ENCODE peak calls at places on chromosomes 16 and 17, in six cellular contexts. F is mesendoderm, H is neuronal stem cell, K is H9, B is mesenchymal stem cell, T is IMR-90. N is an unnamed sample. For H3K79me1, the result is how much of the 10 kb centered on the place peaks cover.

GRCh38 chr17:73165616-73166404 is 1.0 kb downstream of the SSTR2 start:
- DNase-seq in F (no peak), H (peak), T (no peak), K (peak), B (peak), N (peak)

GRCh38 chr17:49101054-49101534 is 31.5 kb upstream of the B4GALNT2 start:
- DNase-seq in F (peak), H (no peak), K (no peak), B (peak), T (peak), N (peak)

GRCh38 chr17:40284085-40284713 is 3.5 kb upstream of the CDC6 start:
- DNase-seq in K (no peak), H (no peak), B (peak), T (peak), F (peak), N (peak)

GRCh38 chr17:56434610-56435009 is 158.9 kb upstream of the NOG start:
- DNase-seq in K (no peak), T (no peak), H (no peak), B (no peak), F (no peak), N (peak)

GRCh38 chr17:11077673-11078072 is 163.3 kb upstream of the SHISA6 start:
- DNase-seq in H (no peak), T (no peak), F (no peak), B (no peak), K (no peak), N (no peak)

GRCh38 chr16:89275837-89276720 is 58.6 kb downstream of the ZNF778 start:
- DNase-seq in T (no peak), K (no peak), F (no peak), B (no peak), H (no peak), N (no peak)

GRCh38 chr17:9488556-9488955 is 87.1 kb downstream of the STX8 start:
- DNase-seq in H (no peak), F (no peak), K (no peak), T (peak), B (no peak), N (no peak)

GRCh38 chr17:76274559-76274956 is 9.4 kb downstream of the UBALD2 start:
- DNase-seq in K (no peak), H (no peak), T (no peak), B (no peak), F (no peak), N (peak)

GRCh38 chr17:27848941-27849340 is 44.2 kb downstream of the LYRM9 start:
- DNase-seq in T (no peak), K (no peak), F (no peak), H (no peak), B (no peak), N (no peak)

GRCh38 chr17:58278661-58279015 is 2.1 kb downstream of the MPO start:
- DNase-seq in T (no peak), K (no peak), B (no peak), F (no peak), H (no peak), N (no peak)

GRCh38 chr17:71023631-71024030 is 854.3 kb downstream of the KCNJ2 start:
- DNase-seq in H (no peak), T (no peak), F (no peak), B (peak), K (no peak), N (no peak)

GRCh38 chr17:55086635-55087058 is 118.1 kb downstream of the STXBP4 start:
- DNase-seq in B (peak), H (no peak), K (no peak), T (peak), F (no peak), N (no peak)

GRCh38 chr17:74240637-74241036 is 27.3 kb downstream of the TTYH2 start:
- DNase-seq in T (no peak), H (no peak), K (no peak), F (no peak), B (no peak), N (no peak)

GRCh38 chr17:10614536-10615155 is 42.5 kb downstream of the MYH3 start:
- DNase-seq in F (peak), K (peak), B (peak), H (peak), T (peak), N (peak)

GRCh38 chr17:67582632-67583230 is 135.0 kb upstream of the NOL11 start:
- DNase-seq in F (no peak), T (peak), B (peak), H (no peak), K (no peak), N (no peak)

GRCh38 chr17:81514735-81515529 is 2.3 kb upstream of the ACTG1 start:
- DNase-seq in B (peak), H (peak), T (peak), K (peak), F (peak), N (peak)

GRCh38 chr17:61704935-61705449 is 114.0 kb upstream of the NACA2 start:
- DNase-seq in K (no peak), F (no peak), T (no peak), H (no peak), B (no peak), N (no peak)

GRCh38 chr16:48206594-48207242 is 37.4 kb upstream of the LONP2 start:
- DNase-seq in T (peak), F (peak), K (no peak), H (no peak), B (no peak), N (no peak)

GRCh38 chr16:1273816-1274215 is 17.9 kb downstream of the TPSD1 start:
- DNase-seq in F (no peak), H (no peak), T (no peak), K (no peak), B (no peak), N (no peak)

GRCh38 chr17:17139972-17140589 is 66.1 kb downstream of the PLD6 start:
- DNase-seq in B (no peak), T (no peak), K (peak), H (no peak), F (no peak), N (no peak)

GRCh38 chr17:21538615-21539014 is 153.7 kb upstream of the KCNJ18 start:
- DNase-seq in T (no peak), K (no peak), F (no peak), H (no peak), B (no peak), N (no peak)

GRCh38 chr16:56910654-56911539 is 21.0 kb upstream of the HERPUD1 start:
- DNase-seq in B (peak), H (no peak), T (peak), K (no peak), F (peak), N (peak)

GRCh38 chr16:72666267-72666666 is 381.7 kb downstream of the ZFHX3 start:
- DNase-seq in H (no peak), B (peak), T (peak), F (no peak), K (no peak), N (no peak)

GRCh38 chr17:181213-182163 is at the start of gene DOC2B:
- DNase-seq in B (peak), F (peak), H (peak), T (peak), K (peak), N (peak)

GRCh38 chr17:80826346-80826954 is 165.2 kb upstream of the CHMP6 start:
- DNase-seq in K (no peak), B (no peak), T (no peak), F (no peak), H (no peak), N (no peak)

GRCh38 chr16:81454044-81454443 is 9.4 kb downstream of the CMIP start:
- DNase-seq in T (no peak), K (no peak), F (no peak), B (no peak), H (no peak), N (no peak)
- H3K79me1 ChIP-seq in T (half or more), K (under half), F (half or more), B (half or more), H (under half), N (under half)

GRCh38 chr16:14285542-14286380 is 214.6 kb downstream of the MRTFB start:
- DNase-seq in H (peak), F (peak), B (peak), K (peak), T (peak), N (peak)

GRCh38 chr16:14284930-14285541 is 213.9 kb downstream of the MRTFB start:
- DNase-seq in H (no peak), B (peak), T (no peak), F (peak), K (peak), N (peak)

GRCh38 chr16:14286381-14287230 is 215.5 kb downstream of the MRTFB start:
- DNase-seq in B (no peak), H (no peak), T (no peak), K (peak), F (peak), N (peak)

GRCh38 chr16:14283786-14284185 is 212.7 kb downstream of the MRTFB start:
- DNase-seq in B (no peak), H (no peak), T (no peak), K (peak), F (no peak), N (no peak)

DNA sequence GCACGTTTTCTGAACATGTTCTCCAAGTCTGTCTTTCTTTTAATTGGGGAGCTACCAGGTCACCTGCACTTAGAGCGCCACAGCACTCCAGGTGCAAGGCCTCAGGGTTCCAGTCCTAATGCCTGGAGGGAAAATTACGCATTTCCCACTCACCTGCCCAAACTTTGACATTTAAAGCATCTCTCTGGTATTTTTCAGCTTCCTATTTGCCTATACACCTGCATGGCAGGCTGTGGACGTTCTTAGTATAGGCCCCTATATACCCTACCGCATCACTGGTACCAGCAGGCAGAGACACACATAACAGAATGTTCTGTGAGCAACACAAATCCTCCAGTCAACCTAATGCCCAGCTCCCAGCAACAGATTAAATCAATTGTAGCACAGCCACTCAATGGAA is 213.3 kb downstream of the MRTFB start:
- DNase-seq in T (no peak), H (no peak), F (no peak), K (peak), B (no peak), N (peak)
- H2BK120ac ChIP-seq in T (no peak), H (no peak), F (no peak), K (no peak), B (no peak), N (no peak)

DNA sequence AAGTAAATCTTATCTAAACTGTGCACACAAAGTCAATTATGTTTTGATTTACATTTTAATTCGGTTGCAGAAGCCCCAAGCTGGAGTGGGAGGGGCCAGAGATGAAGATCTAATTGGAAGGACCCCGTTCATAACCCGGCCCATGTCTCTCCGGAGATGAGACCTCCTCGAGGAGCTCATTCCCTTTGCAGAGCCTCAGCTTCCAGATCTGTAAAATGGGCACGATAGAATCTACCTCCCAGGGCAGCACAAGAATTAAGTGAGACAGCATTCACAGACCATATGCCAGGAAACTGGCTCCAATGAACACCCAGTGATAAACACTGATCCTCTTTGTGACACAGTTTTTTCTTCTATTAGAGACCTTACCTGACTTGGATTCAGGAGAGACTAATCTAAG is 446.5 kb upstream of the CDH5 start:
- DNase-seq in H (no peak), F (no peak), B (no peak), T (no peak), K (no peak), N (no peak)
- H3K4ac ChIP-seq in H (no peak), F (no peak), B (no peak), T (no peak), K (no peak), N (no peak)

DNA sequence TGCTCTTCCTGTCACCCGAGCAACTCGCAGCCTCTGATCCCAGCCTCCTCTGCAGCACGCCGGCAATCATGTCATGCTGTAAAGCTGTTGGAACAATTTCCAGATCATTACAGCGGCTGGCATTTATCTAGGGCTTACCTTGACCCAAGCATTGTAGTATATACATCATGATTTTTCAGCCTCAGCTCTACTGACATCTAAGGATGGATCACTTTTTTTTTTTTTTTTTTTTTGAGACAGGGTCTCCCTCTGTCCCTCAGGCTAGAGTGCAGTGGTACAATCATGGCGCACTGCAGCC is 103.3 kb downstream of the CMIP start:
- DNase-seq in B (no peak), H (no peak), F (no peak), K (no peak), T (no peak), N (no peak)
- H3K79me1 ChIP-seq in B (half or more), H (under half), F (half or more), K (under half), T (half or more), N (under half)

GRCh38 chr17:66467766-66468165 is 165.4 kb downstream of the PRKCA start:
- DNase-seq in H (no peak), K (peak), T (peak), F (no peak), B (peak), N (no peak)

GRCh38 chr17:66468241-66469087 is 166.1 kb downstream of the PRKCA start:
- DNase-seq in F (peak), T (peak), B (peak), K (no peak), H (no peak), N (peak)

GRCh38 chr17:66469088-66469442 is 166.7 kb downstream of the PRKCA start:
- DNase-seq in H (no peak), K (no peak), F (peak), T (no peak), B (no peak), N (peak)

GRCh38 chr17:66472123-66472522 is 169.7 kb downstream of the PRKCA start:
- DNase-seq in T (no peak), H (no peak), F (no peak), K (no peak), B (no peak), N (no peak)

DNA sequence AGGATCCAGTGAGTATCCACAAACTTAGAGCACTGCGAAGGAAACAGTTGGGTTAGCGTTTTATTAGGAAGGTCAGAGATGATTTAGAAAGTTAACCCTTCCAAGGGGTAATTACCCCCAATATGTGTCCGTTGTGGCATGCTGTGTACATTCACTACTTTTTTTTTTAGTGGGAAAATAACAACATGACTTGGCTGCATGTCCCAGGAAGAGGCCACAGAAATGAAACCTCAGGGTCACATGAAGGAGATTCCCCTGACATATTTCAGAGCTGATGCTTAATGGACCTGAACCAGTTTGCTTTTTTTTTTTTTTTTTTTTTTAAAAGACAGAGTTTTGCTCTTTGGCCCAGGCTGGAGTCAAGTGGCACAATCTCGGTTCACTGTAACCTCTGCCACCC is 167.5 kb downstream of the PRKCA start:
- DNase-seq in F (no peak), B (peak), H (no peak), T (no peak), K (no peak), N (no peak)
- H2BK120ac ChIP-seq in F (no peak), B (no peak), H (no peak), T (peak), K (no peak), N (no peak)

GRCh38 chr17:38886643-38887010 is 16.8 kb downstream of the LASP1 start:
- DNase-seq in T (no peak), K (no peak), F (no peak), H (no peak), B (no peak), N (no peak)
- H3K4ac ChIP-seq in T (no peak), K (no peak), F (no peak), H (no peak), B (no peak), N (peak)

GRCh38 chr16:68369168-68369567 is 58.3 kb downstream of the PRMT7 start:
- DNase-seq in T (no peak), B (no peak), H (no peak), K (no peak), F (no peak), N (no peak)

GRCh38 chr16:68367440-68367839 is 56.6 kb downstream of the PRMT7 start:
- DNase-seq in T (no peak), F (no peak), K (no peak), B (no peak), H (no peak), N (no peak)

GRCh38 chr16:68369697-68370096 is 58.9 kb downstream of the PRMT7 start:
- DNase-seq in K (no peak), F (no peak), B (no peak), H (no peak), T (no peak), N (no peak)

GRCh38 chr16:68367891-68368601 is 57.2 kb downstream of the PRMT7 start:
- DNase-seq in T (no peak), K (no peak), F (no peak), H (no peak), B (no peak), N (no peak)

GRCh38 chr16:68368602-68368944 is 57.8 kb downstream of the PRMT7 start:
- DNase-seq in K (no peak), F (peak), T (no peak), B (no peak), H (no peak), N (no peak)
- H3K79me1 ChIP-seq in K (under half), F (under half), T (under half), B (under half), H (under half), N (under half)